ENCODE peak calls at places on chromosomes 11 and 22, in four cellular contexts. One of them, this sample, is unnamed.

GRCh38 chr11:17730608-17731462 is 3.7 kb upstream of the KCNC1 start:
- DNase-seq in spleen: peak; percentile 84
- DNase-seq in body of pancreas: peak; percentile 97
- DNase-seq in astrocyte of the spinal cord: peak; percentile 75
- DNase-seq in this sample: peak; percentile 7

GRCh38 chr11:81497202-81497804 is 1236.4 kb downstream of the FAM181B start:
- DNase-seq in spleen: no peak
- DNase-seq in body of pancreas: peak; percentile 10
- DNase-seq in astrocyte of the spinal cord: peak; percentile 28
- DNase-seq in this sample: no peak

GRCh38 chr11:108221981-108222685 is at the start of gene NPAT:
- DNase-seq in spleen: no peak
- DNase-seq in body of pancreas: no peak
- DNase-seq in astrocyte of the spinal cord: peak; percentile 2
- DNase-seq in this sample: no peak

GRCh38 chr11:2555891-2556290 is 111.1 kb downstream of the KCNQ1 start:
- DNase-seq in spleen: peak; percentile 24
- DNase-seq in body of pancreas: no peak
- DNase-seq in astrocyte of the spinal cord: no peak
- DNase-seq in this sample: no peak

GRCh38 chr11:11390068-11390775 is 37.2 kb upstream of the CSNK2A3 start:
- DNase-seq in spleen: peak; percentile 35
- DNase-seq in body of pancreas: no peak
- DNase-seq in astrocyte of the spinal cord: no peak
- DNase-seq in this sample: no peak

GRCh38 chr22:30187094-30187493 is 59.5 kb downstream of the LIF start:
- DNase-seq in spleen: no peak
- DNase-seq in body of pancreas: no peak
- DNase-seq in astrocyte of the spinal cord: no peak
- DNase-seq in this sample: no peak

GRCh38 chr11:131762346-131763110 is 392.1 kb downstream of the NTM start:
- DNase-seq in spleen: no peak
- DNase-seq in body of pancreas: no peak
- DNase-seq in astrocyte of the spinal cord: no peak
- DNase-seq in this sample: no peak

GRCh38 chr11:113395782-113396336 is 8.3 kb downstream of the ANKK1 start:
- DNase-seq in spleen: peak; percentile 58
- DNase-seq in body of pancreas: no peak
- DNase-seq in astrocyte of the spinal cord: no peak
- DNase-seq in this sample: no peak

GRCh38 chr22:30371981-30372380 is 15.2 kb downstream of the CCDC157 start:
- DNase-seq in spleen: no peak
- DNase-seq in body of pancreas: no peak
- DNase-seq in astrocyte of the spinal cord: no peak
- DNase-seq in this sample: no peak

GRCh38 chr11:10004526-10005113 is 289.4 kb downstream of the SBF2 start:
- DNase-seq in spleen: no peak
- DNase-seq in body of pancreas: no peak
- DNase-seq in astrocyte of the spinal cord: no peak
- DNase-seq in this sample: no peak

GRCh38 chr22:23862103-23862502 is 4.4 kb downstream of the SLC2A11 start:
- DNase-seq in spleen: peak; percentile 69
- DNase-seq in body of pancreas: peak; percentile 62
- DNase-seq in astrocyte of the spinal cord: peak; percentile 39
- DNase-seq in this sample: no peak

GRCh38 chr22:42945736-42946135 is 69.2 kb downstream of the PACSIN2 start:
- DNase-seq in spleen: no peak
- DNase-seq in body of pancreas: no peak
- DNase-seq in astrocyte of the spinal cord: no peak
- DNase-seq in this sample: no peak

GRCh38 chr11:64229090-64229958 is 1.0 kb upstream of the DNAJC4 start:
- DNase-seq in spleen: peak; percentile 83
- DNase-seq in body of pancreas: no peak
- DNase-seq in astrocyte of the spinal cord: no peak
- DNase-seq in this sample: no peak

GRCh38 chr22:48900626-48901025 is 927.0 kb downstream of the BRD1 start:
- DNase-seq in spleen: no peak
- DNase-seq in body of pancreas: no peak
- DNase-seq in astrocyte of the spinal cord: no peak
- DNase-seq in this sample: no peak

GRCh38 chr22:24681236-24681635 is 78.2 kb downstream of the GGT1 start:
- DNase-seq in spleen: no peak
- DNase-seq in body of pancreas: no peak
- DNase-seq in astrocyte of the spinal cord: peak; percentile 53
- DNase-seq in this sample: peak; percentile 29

GRCh38 chr11:78841451-78842060 is 266.9 kb upstream of the NARS2 start:
- DNase-seq in spleen: no peak
- DNase-seq in body of pancreas: no peak
- DNase-seq in astrocyte of the spinal cord: no peak
- DNase-seq in this sample: no peak

GRCh38 chr11:36326524-36327419 is 30.7 kb downstream of the PRR5L start:
- DNase-seq in spleen: no peak
- DNase-seq in body of pancreas: no peak
- DNase-seq in astrocyte of the spinal cord: no peak
- DNase-seq in this sample: no peak

GRCh38 chr22:23233746-23234408 is 53.6 kb downstream of the BCR start:
- DNase-seq in spleen: no peak
- DNase-seq in body of pancreas: no peak
- DNase-seq in astrocyte of the spinal cord: peak; percentile 77
- DNase-seq in this sample: no peak

GRCh38 chr22:50218153-50218995 is 17.6 kb downstream of the SELENOO start:
- DNase-seq in spleen: no peak
- DNase-seq in body of pancreas: peak; percentile 45
- DNase-seq in astrocyte of the spinal cord: no peak
- DNase-seq in this sample: no peak

GRCh38 chr11:79768343-79768742 is 327.5 kb upstream of the TENM4 start:
- DNase-seq in spleen: no peak
- DNase-seq in body of pancreas: peak; percentile 59
- DNase-seq in astrocyte of the spinal cord: no peak
- DNase-seq in this sample: no peak

GRCh38 chr11:10899542-10899830 is 41.6 kb upstream of the ZBED5 start:
- DNase-seq in spleen: no peak
- DNase-seq in body of pancreas: no peak
- DNase-seq in astrocyte of the spinal cord: no peak
- DNase-seq in this sample: no peak

GRCh38 chr11:119673389-119674336 is 55.3 kb downstream of the NECTIN1 start:
- DNase-seq in spleen: peak; percentile 84
- DNase-seq in body of pancreas: peak; percentile 40
- DNase-seq in astrocyte of the spinal cord: no peak
- DNase-seq in this sample: no peak

GRCh38 chr11:73312806-73313403 is 4.8 kb downstream of the ARHGEF17 start:
- DNase-seq in spleen: no peak
- DNase-seq in body of pancreas: no peak
- DNase-seq in astrocyte of the spinal cord: peak; percentile 72
- DNase-seq in this sample: no peak
- H3K4me3 ChIP-seq in spleen: no peak overlapping the region
- H3K4me3 ChIP-seq in body of pancreas: no peak overlapping the region
- H3K4me3 ChIP-seq in astrocyte of the spinal cord: peak overlapping the region; percentile 40
- H3K4me3 ChIP-seq in this sample: peak overlapping the region; percentile 81

GRCh38 chr22:36562261-36562835 is 33.4 kb upstream of the EIF3D start:
- DNase-seq in spleen: no peak
- DNase-seq in body of pancreas: no peak
- DNase-seq in astrocyte of the spinal cord: peak; percentile 16
- DNase-seq in this sample: no peak

GRCh38 chr22:36564422-36565151 is 35.6 kb upstream of the EIF3D start:
- DNase-seq in spleen: no peak
- DNase-seq in body of pancreas: no peak
- DNase-seq in astrocyte of the spinal cord: no peak
- DNase-seq in this sample: no peak

GRCh38 chr22:36563444-36563843 is 34.5 kb upstream of the EIF3D start:
- DNase-seq in spleen: no peak
- DNase-seq in body of pancreas: no peak
- DNase-seq in astrocyte of the spinal cord: no peak
- DNase-seq in this sample: no peak

GRCh38 chr22:36563898-36564297 is 34.9 kb upstream of the EIF3D start:
- DNase-seq in spleen: no peak
- DNase-seq in body of pancreas: no peak
- DNase-seq in astrocyte of the spinal cord: no peak
- DNase-seq in this sample: no peak

GRCh38 chr22:36563001-36563400 is 34.0 kb upstream of the EIF3D start:
- DNase-seq in spleen: no peak
- DNase-seq in body of pancreas: no peak
- DNase-seq in astrocyte of the spinal cord: no peak
- DNase-seq in this sample: no peak
- TF ChIP-seq CTCF in spleen: no peak
- TF ChIP-seq CTCF in body of pancreas: no peak
- TF ChIP-seq CTCF in astrocyte of the spinal cord: no peak
- TF ChIP-seq CTCF in this sample: no peak

DNA sequence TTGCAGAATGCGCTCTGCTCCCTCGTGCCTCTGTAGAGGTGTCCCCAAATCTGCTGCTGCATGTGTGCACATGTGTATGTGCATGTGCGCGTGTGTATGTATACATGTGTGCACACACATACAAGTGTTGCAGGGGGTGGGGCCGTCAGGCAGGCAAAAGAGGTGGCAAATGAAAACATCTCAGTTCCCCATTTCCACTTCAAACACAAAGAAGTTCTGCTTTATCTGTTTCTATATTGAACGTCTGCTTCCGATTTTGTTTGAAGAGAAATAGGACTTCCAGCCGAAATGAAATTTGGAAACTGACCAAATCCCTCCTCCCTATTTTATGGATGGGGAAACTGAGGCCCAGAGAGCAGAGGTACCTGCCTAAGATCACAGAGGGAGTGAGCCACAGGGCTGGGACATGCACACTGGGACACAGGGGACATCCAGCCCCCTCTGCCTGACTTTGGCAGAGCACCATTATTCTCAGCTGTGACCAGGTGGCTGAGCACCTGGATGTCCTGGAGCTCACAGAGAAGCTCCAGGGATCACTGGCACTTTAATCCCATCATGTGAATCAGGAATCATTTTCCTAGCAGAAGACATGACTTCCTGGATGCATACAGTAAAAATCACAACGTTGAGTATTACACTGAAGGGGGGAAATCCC is 41.2 kb upstream of the ALX4 start:
- DNase-seq in spleen: peak; percentile 82
- DNase-seq in body of pancreas: no peak
- DNase-seq in astrocyte of the spinal cord: no peak
- DNase-seq in this sample: no peak
- H3K4me3 ChIP-seq in spleen: no peak overlapping the region
- H3K4me3 ChIP-seq in body of pancreas: no peak overlapping the region
- H3K4me3 ChIP-seq in astrocyte of the spinal cord: no peak overlapping the region
- H3K4me3 ChIP-seq in this sample: no peak overlapping the region

GRCh38 chr11:116530705-116531104 is 242.1 kb downstream of the BUD13 start:
- DNase-seq in spleen: no peak
- DNase-seq in body of pancreas: no peak
- DNase-seq in astrocyte of the spinal cord: no peak
- DNase-seq in this sample: no peak

GRCh38 chr11:116533186-116533825 is 239.5 kb downstream of the BUD13 start:
- DNase-seq in spleen: no peak
- DNase-seq in body of pancreas: no peak
- DNase-seq in astrocyte of the spinal cord: no peak
- DNase-seq in this sample: no peak

GRCh38 chr11:116529681-116530080 is 243.1 kb downstream of the BUD13 start:
- DNase-seq in spleen: no peak
- DNase-seq in body of pancreas: no peak
- DNase-seq in astrocyte of the spinal cord: no peak
- DNase-seq in this sample: no peak

GRCh38 chr11:116534270-116534975 is 238.4 kb downstream of the BUD13 start:
- DNase-seq in spleen: no peak
- DNase-seq in body of pancreas: no peak
- DNase-seq in astrocyte of the spinal cord: no peak
- DNase-seq in this sample: no peak

DNA sequence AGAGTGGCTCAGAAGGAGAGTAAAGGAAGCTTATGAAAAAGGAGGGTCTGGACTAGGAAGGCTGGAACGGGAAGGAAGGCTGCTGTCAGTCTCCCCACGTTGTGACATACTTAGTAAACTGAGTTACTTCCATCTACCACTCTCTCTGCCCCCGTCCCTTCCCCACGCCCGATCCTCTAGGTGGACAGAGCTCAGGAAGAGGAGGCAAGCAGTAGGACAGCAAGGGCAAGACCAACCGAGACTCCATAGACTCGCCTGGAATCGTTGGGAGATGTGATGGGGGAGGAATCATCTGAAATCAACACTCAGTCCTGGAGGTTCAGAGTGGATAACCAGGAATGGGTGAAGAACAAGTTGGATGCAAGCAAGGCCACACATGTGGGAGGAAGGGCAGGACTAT is 240.7 kb downstream of the BUD13 start:
- DNase-seq in spleen: no peak
- DNase-seq in body of pancreas: no peak
- DNase-seq in astrocyte of the spinal cord: no peak
- DNase-seq in this sample: no peak
- TF ChIP-seq CTCF in spleen: no peak
- TF ChIP-seq CTCF in body of pancreas: no peak
- TF ChIP-seq CTCF in astrocyte of the spinal cord: no peak
- TF ChIP-seq CTCF in this sample: no peak

GRCh38 chr22:41285441-41285819 is 557 bp downstream of the RANGAP1 start:
- DNase-seq in spleen: peak; percentile 88
- DNase-seq in body of pancreas: peak; percentile 58
- DNase-seq in astrocyte of the spinal cord: peak; percentile 91
- DNase-seq in this sample: no peak
- H3K4me3 ChIP-seq in spleen: peak overlapping the region; percentile 81
- H3K4me3 ChIP-seq in body of pancreas: peak overlapping the region; percentile 58
- H3K4me3 ChIP-seq in astrocyte of the spinal cord: peak overlapping the region; percentile 94
- H3K4me3 ChIP-seq in this sample: peak overlapping the region; percentile 81

GRCh38 chr11:130003717-130004001 is 1.0 kb upstream of the PRDM10 start:
- DNase-seq in spleen: no peak
- DNase-seq in body of pancreas: peak; percentile 77
- DNase-seq in astrocyte of the spinal cord: no peak
- DNase-seq in this sample: no peak
- TF ChIP-seq CTCF in spleen: no peak
- TF ChIP-seq CTCF in body of pancreas: no peak
- TF ChIP-seq CTCF in astrocyte of the spinal cord: no peak
- TF ChIP-seq CTCF in this sample: no peak